ENCODE peak calls at places on chromosomes 5 and 9, in four cellular contexts. G, T, U and B are unnamed samples.

GRCh38 chr5:91499943-91500531 is 116.9 kb upstream of the ARRDC3 start:
- DNase-seq in T (no peak), G (peak; percentile 30), U (no peak), B (peak; percentile 16)

GRCh38 chr5:67493676-67494075 is 297.1 kb upstream of the CD180 start:
- DNase-seq in T (no peak), U (no peak), G (peak; percentile 55), B (peak; percentile 1)

GRCh38 chr5:145341842-145342241 is 493.3 kb downstream of the PRELID2 start:
- DNase-seq in U (no peak), T (no peak), G (no peak), B (no peak)

GRCh38 chr5:173385832-173386360 is 57.7 kb upstream of the STC2 start:
- DNase-seq in T (no peak), U (no peak), G (no peak), B (no peak)

GRCh38 chr5:56669534-56670483 is 145.5 kb upstream of the MAP3K1 start:
- DNase-seq in U (peak; percentile 98), G (peak; percentile 48), T (peak; percentile 51), B (peak; percentile 28)

GRCh38 chr5:42301349-42301748 is 121.9 kb upstream of the GHR start:
- DNase-seq in U (no peak), G (no peak), T (no peak), B (no peak)

GRCh38 chr5:170501361-170501760 is 2.5 kb upstream of the KCNIP1 start:
- DNase-seq in T (no peak), G (no peak), U (no peak), B (no peak)

GRCh38 chr5:122192883-122193496 is 63.6 kb downstream of the ZNF474 start:
- DNase-seq in T (no peak), U (peak; percentile 11), G (peak; percentile 44), B (peak; percentile 50)

GRCh38 chr5:54529565-54529964 is 12.0 kb downstream of the SNX18 start:
- DNase-seq in G (no peak), U (no peak), T (no peak), B (no peak)

GRCh38 chr5:134275822-134276221 is 49.9 kb upstream of the PPP2CA start:
- DNase-seq in T (no peak), U (peak; percentile 37), G (no peak), B (no peak)

GRCh38 chr5:170451764-170452365 is 52.0 kb upstream of the KCNIP1 start:
- DNase-seq in G (no peak), U (no peak), T (no peak), B (no peak)

GRCh38 chr9:109806506-109807115 is 26.6 kb downstream of the PALM2AKAP2 start:
- DNase-seq in U (no peak), T (no peak), G (no peak), B (no peak)

GRCh38 chr5:143258559-143259253 is 144.8 kb downstream of the NR3C1 start:
- DNase-seq in T (no peak), G (no peak), U (no peak), B (no peak)

GRCh38 chr9:108270041-108270440 is 585.7 kb downstream of the ACTL7B start:
- DNase-seq in T (no peak), G (no peak), U (no peak), B (no peak)

GRCh38 chr5:43300112-43300511 is 13.1 kb downstream of the HMGCS1 start:
- DNase-seq in T (no peak), G (no peak), U (no peak), B (no peak)

GRCh38 chr9:21455320-21455719 is 15.1 kb downstream of the IFNA1 start:
- DNase-seq in T (no peak), U (no peak), G (peak; percentile 17), B (no peak)

GRCh38 chr5:99076600-99077253 is 147.9 kb upstream of the CHD1 start:
- DNase-seq in T (no peak), G (no peak), U (no peak), B (no peak)

GRCh38 chr5:151222054-151222768 is 1.7 kb downstream of the CCDC69 start:
- DNase-seq in U (no peak), G (no peak), T (no peak), B (no peak)

GRCh38 chr5:154686490-154686889 is 68.7 kb upstream of the LARP1 start:
- DNase-seq in U (no peak), T (no peak), G (no peak), B (no peak)

GRCh38 chr9:79611091-79611614 is 39.4 kb downstream of the TLE4 start:
- DNase-seq in T (no peak), U (no peak), G (no peak), B (no peak)

GRCh38 chr9:136112541-136112940 is 6.1 kb downstream of the TMEM250 start:
- DNase-seq in T (no peak), G (no peak), U (no peak), B (no peak)

GRCh38 chr9:33227013-33227398 is 13.0 kb upstream of the SPINK4 start:
- DNase-seq in G (no peak), U (no peak), T (no peak), B (no peak)

GRCh38 chr5:95743877-95744276 is 12.7 kb downstream of the RHOBTB3 start:
- DNase-seq in T (no peak), G (no peak), U (no peak), B (no peak)

GRCh38 chr9:110555551-110555950 is 24.0 kb downstream of the SVEP1 start:
- DNase-seq in G (no peak), T (no peak), U (no peak), B (no peak)

GRCh38 chr5:157328277-157328912 is 62.5 kb downstream of the CYFIP2 start:
- DNase-seq in G (peak; percentile 73), U (no peak), T (no peak), B (peak; percentile 38)

GRCh38 chr5:134070979-134071849 is 43.3 kb upstream of the TCF7 start:
- DNase-seq in U (peak; percentile 69), T (no peak), G (peak; percentile 72), B (no peak)

GRCh38 chr5:109297900-109298299 is 111.9 kb downstream of the PJA2 start:
- DNase-seq in G (no peak), T (no peak), U (no peak), B (no peak)

GRCh38 chr5:143134269-143134668 is 269.2 kb downstream of the NR3C1 start:
- DNase-seq in T (no peak), G (no peak), U (no peak), B (no peak)

GRCh38 chr5:103918668-103919367 is 356.2 kb upstream of the NUDT12 start:
- DNase-seq in U (peak; percentile 3), G (no peak), T (no peak), B (peak; percentile 8)

GRCh38 chr5:53996008-53996407 is 314.4 kb downstream of the ARL15 start:
- DNase-seq in G (no peak), T (no peak), U (no peak), B (no peak)

GRCh38 chr9:136135326-136136126 is 16.9 kb upstream of the TMEM250 start:
- DNase-seq in U (no peak), G (no peak), T (no peak), B (no peak)

GRCh38 chr5:80248378-80248777 is 7.5 kb downstream of the SERINC5 start:
- DNase-seq in G (no peak), T (no peak), U (no peak), B (no peak)

GRCh38 chr9:27701029-27701428 is 127.7 kb upstream of the C9orf72 start:
- DNase-seq in T (no peak), U (no peak), G (no peak), B (no peak)

DNA sequence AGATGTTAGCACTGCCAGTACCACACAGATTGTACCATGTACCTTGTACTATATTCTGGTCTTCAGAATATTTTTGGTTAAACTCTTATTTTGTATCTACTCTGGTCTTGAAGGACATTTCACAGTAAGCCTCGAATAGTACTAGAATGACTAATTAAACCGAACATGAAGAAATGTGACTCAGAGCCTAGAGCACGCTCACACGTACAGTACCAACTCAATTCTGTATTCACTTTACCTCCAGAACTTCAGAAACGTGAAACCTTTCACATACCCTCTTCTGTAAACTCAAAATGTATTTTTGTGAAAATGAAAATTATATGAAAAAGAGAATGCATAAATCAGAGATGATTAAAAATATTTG is 112.8 kb downstream of the MVB12B start:
- DNase-seq in G (no peak), U (no peak), T (no peak), B (no peak)
- TF ChIP-seq YY1 in G (no peak), U (no peak), T (no peak), B (no peak)

GRCh38 chr9:125904155-125904841 is 157.1 kb downstream of the PBX3 start:
- DNase-seq in G (no peak), U (no peak), T (no peak), B (no peak)

GRCh38 chr9:125906893-125907292 is 159.7 kb downstream of the PBX3 start:
- DNase-seq in G (no peak), T (no peak), U (no peak), B (no peak)

GRCh38 chr9:125908138-125908537 is 161.0 kb downstream of the PBX3 start:
- DNase-seq in U (no peak), T (no peak), G (no peak), B (no peak)

GRCh38 chr9:125902865-125903512 is 155.8 kb downstream of the PBX3 start:
- DNase-seq in G (no peak), U (no peak), T (no peak), B (no peak)

GRCh38 chr9:125906144-125906543 is 159.0 kb downstream of the PBX3 start:
- DNase-seq in U (no peak), G (no peak), T (no peak), B (no peak)
- H3K4me3 ChIP-seq in U (no peak overlapping the region), G (no peak overlapping the region), T (no peak overlapping the region), B (no peak overlapping the region)

GRCh38 chr9:89633404-89633803 is 28.6 kb downstream of the GADD45G start:
- DNase-seq in T (no peak), G (no peak), U (no peak), B (no peak)

GRCh38 chr9:89633920-89634319 is 29.1 kb downstream of the GADD45G start:
- DNase-seq in G (no peak), U (no peak), T (no peak), B (no peak)

GRCh38 chr9:89637787-89638186 is 33.0 kb downstream of the GADD45G start:
- DNase-seq in G (no peak), U (no peak), T (no peak), B (no peak)

GRCh38 chr9:89635816-89636215 is 31.0 kb downstream of the GADD45G start:
- DNase-seq in T (no peak), U (no peak), G (no peak), B (no peak)

GRCh38 chr9:89635007-89635742 is 30.4 kb downstream of the GADD45G start:
- DNase-seq in G (no peak), T (no peak), U (no peak), B (no peak)
- TF ChIP-seq SUZ12 in G (no peak), T (no peak), U (no peak), B (no peak)

DNA sequence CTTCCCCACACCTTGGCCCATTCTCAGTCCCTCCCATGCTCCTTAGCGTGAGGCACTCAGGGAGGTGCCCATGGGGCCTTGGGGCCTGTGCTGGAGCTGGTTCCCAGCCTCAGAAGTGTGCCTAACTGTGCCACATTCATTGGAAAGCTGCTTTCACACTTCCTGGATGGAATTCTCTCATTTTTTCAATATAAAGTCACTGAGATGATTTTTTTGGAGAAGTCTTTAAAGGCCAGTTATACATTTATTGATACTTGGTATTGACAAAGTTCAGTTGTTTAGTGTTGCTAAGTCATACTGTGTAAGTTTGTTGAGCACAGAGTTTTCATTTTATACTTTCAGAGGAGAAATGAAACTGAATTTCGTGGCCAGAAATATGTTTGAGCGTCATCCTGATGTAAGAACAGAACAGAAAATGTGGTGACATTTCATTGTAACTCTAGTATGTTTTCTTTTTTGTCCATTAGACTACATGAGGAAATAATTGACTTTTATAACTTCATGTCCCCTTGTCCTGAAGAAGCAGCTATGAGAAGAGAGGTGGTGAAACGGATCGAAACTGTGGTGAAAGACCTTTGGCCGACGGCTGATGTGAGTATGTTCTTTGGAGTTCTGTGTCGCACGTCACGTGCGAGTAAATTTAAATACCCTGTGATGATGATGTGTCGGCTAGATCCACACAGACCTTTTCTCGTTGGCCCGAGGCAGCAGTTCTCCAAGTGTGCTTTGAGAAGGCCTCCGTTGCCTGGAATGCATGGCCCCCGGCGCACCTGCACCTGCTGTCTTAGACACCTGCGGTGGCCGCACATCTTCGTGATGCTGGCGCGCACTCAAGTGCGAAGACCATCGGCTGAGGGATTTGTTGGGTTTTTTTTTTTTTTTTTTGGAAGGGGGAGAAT is 24.1 kb downstream of the TENT4A start:
- DNase-seq in U (peak; percentile 88), T (no peak), G (no peak), B (no peak)
- TF ChIP-seq YY1 in U (no peak), T (no peak), G (no peak), B (no peak)